ENCODE peak calls at places on chromosomes 1 and 21, in seven cellular contexts. One of them, this sample, is unnamed.
A peak's percentile ranks its signal among the peaks of the same experiment; 100 is the strongest.

GRCh38 chr1:156524481-156524869 is 23.9 kb upstream of the MEF2D start:
- DNase-seq in neuronal stem cell: no peak
- DNase-seq in mesendoderm: no peak
- DNase-seq in H9: no peak
- DNase-seq in trophoblast cell: no peak
- DNase-seq in H1: no peak
- DNase-seq in mesenchymal stem cell: no peak
- DNase-seq in this sample: no peak

GRCh38 chr1:177586429-177586828 is 383.4 kb downstream of the SEC16B start:
- DNase-seq in H1: no peak
- DNase-seq in neuronal stem cell: no peak
- DNase-seq in H9: no peak
- DNase-seq in trophoblast cell: peak; percentile 77
- DNase-seq in mesendoderm: no peak
- DNase-seq in mesenchymal stem cell: peak; percentile 6
- DNase-seq in this sample: peak; percentile 90

GRCh38 chr1:91555821-91556531 is 55.3 kb downstream of the CDC7 start:
- DNase-seq in H1: no peak
- DNase-seq in trophoblast cell: peak; percentile 76
- DNase-seq in neuronal stem cell: no peak
- DNase-seq in H9: no peak
- DNase-seq in mesenchymal stem cell: peak; percentile 83
- DNase-seq in mesendoderm: no peak
- DNase-seq in this sample: peak; percentile 98

GRCh38 chr1:47533176-47534039 is 95.6 kb downstream of the FOXD2 start:
- DNase-seq in trophoblast cell: peak; percentile 91
- DNase-seq in neuronal stem cell: peak; percentile 80
- DNase-seq in mesenchymal stem cell: peak; percentile 55
- DNase-seq in H1: peak; percentile 84
- DNase-seq in mesendoderm: peak; percentile 93
- DNase-seq in H9: peak; percentile 87
- DNase-seq in this sample: peak; percentile 52

GRCh38 chr1:20725189-20726106 is 7.1 kb downstream of the SH2D5 start:
- DNase-seq in mesendoderm: peak; percentile 44
- DNase-seq in trophoblast cell: no peak
- DNase-seq in H9: peak; percentile 24
- DNase-seq in mesenchymal stem cell: peak; percentile 77
- DNase-seq in neuronal stem cell: no peak
- DNase-seq in H1: no peak
- DNase-seq in this sample: peak; percentile 92

GRCh38 chr21:38775733-38776132 is 30.0 kb upstream of the ETS2 start:
- DNase-seq in mesenchymal stem cell: no peak
- DNase-seq in H9: no peak
- DNase-seq in H1: no peak
- DNase-seq in neuronal stem cell: no peak
- DNase-seq in trophoblast cell: peak; percentile 86
- DNase-seq in mesendoderm: no peak
- DNase-seq in this sample: no peak

GRCh38 chr1:5651027-5651410 is 341.2 kb downstream of the NPHP4 start:
- DNase-seq in trophoblast cell: no peak
- DNase-seq in mesenchymal stem cell: no peak
- DNase-seq in mesendoderm: no peak
- DNase-seq in H1: no peak
- DNase-seq in H9: no peak
- DNase-seq in neuronal stem cell: no peak
- DNase-seq in this sample: no peak

GRCh38 chr1:11013160-11013531 is 692 bp downstream of the TARDBP start:
- DNase-seq in H1: no peak
- DNase-seq in neuronal stem cell: no peak
- DNase-seq in trophoblast cell: no peak
- DNase-seq in mesendoderm: no peak
- DNase-seq in mesenchymal stem cell: peak; percentile 66
- DNase-seq in H9: no peak
- DNase-seq in this sample: peak; percentile 14

GRCh38 chr1:6423321-6423999 is 1.1 kb upstream of the ESPN start:
- DNase-seq in H1: peak; percentile 92
- DNase-seq in trophoblast cell: peak; percentile 85
- DNase-seq in mesenchymal stem cell: no peak
- DNase-seq in H9: peak; percentile 92
- DNase-seq in neuronal stem cell: no peak
- DNase-seq in mesendoderm: peak; percentile 77
- DNase-seq in this sample: no peak

GRCh38 chr1:94851571-94851970 is 31.4 kb downstream of the SLC44A3 start:
- DNase-seq in H9: no peak
- DNase-seq in mesendoderm: no peak
- DNase-seq in mesenchymal stem cell: no peak
- DNase-seq in H1: no peak
- DNase-seq in neuronal stem cell: no peak
- DNase-seq in trophoblast cell: no peak
- DNase-seq in this sample: no peak

GRCh38 chr21:41024341-41025056 is 143.5 kb upstream of the BACE2 start:
- DNase-seq in mesenchymal stem cell: no peak
- DNase-seq in H1: no peak
- DNase-seq in mesendoderm: peak; percentile 31
- DNase-seq in trophoblast cell: peak; percentile 98
- DNase-seq in neuronal stem cell: no peak
- DNase-seq in H9: no peak
- DNase-seq in this sample: no peak

GRCh38 chr1:88684482-88685238 is 587 bp downstream of the PKN2 start:
- DNase-seq in H1: peak; percentile 83
- DNase-seq in mesendoderm: peak; percentile 94
- DNase-seq in trophoblast cell: peak; percentile 55
- DNase-seq in H9: peak; percentile 81
- DNase-seq in mesenchymal stem cell: peak; percentile 73
- DNase-seq in neuronal stem cell: peak; percentile 77
- DNase-seq in this sample: peak; percentile 45

GRCh38 chr1:213936571-213936970 is 51.2 kb upstream of the PROX1 start:
- DNase-seq in H1: no peak
- DNase-seq in mesenchymal stem cell: no peak
- DNase-seq in neuronal stem cell: no peak
- DNase-seq in trophoblast cell: no peak
- DNase-seq in mesendoderm: no peak
- DNase-seq in H9: no peak
- DNase-seq in this sample: no peak

GRCh38 chr1:213939888-213940287 is 47.9 kb upstream of the PROX1 start:
- DNase-seq in mesenchymal stem cell: no peak
- DNase-seq in H1: no peak
- DNase-seq in H9: no peak
- DNase-seq in neuronal stem cell: no peak
- DNase-seq in mesendoderm: no peak
- DNase-seq in trophoblast cell: no peak
- DNase-seq in this sample: no peak

GRCh38 chr1:213938776-213939175 is 49.0 kb upstream of the PROX1 start:
- DNase-seq in neuronal stem cell: no peak
- DNase-seq in mesendoderm: no peak
- DNase-seq in H1: no peak
- DNase-seq in H9: no peak
- DNase-seq in trophoblast cell: no peak
- DNase-seq in mesenchymal stem cell: no peak
- DNase-seq in this sample: no peak

DNA sequence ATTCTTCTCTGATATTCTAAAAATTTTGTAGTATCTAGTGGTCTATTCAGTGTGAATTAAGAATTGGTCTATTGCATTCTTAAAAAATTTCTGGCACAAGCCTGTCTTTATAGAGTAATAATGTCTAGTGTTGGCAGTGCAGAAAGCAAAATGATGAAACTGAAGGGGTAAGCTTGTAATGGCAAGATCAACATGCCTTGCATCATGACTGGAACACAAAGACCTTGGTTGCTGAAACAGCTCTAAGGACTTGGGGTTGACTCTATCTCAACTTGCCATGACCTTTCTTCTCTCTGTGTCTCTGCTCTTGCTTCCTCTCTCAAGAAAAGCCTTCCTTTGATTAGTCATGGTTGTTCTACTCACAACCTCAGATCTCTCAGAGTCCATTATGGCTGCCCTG is 46.8 kb upstream of the PROX1 start:
- DNase-seq in mesenchymal stem cell: no peak
- DNase-seq in H1: no peak
- DNase-seq in neuronal stem cell: no peak
- DNase-seq in trophoblast cell: no peak
- DNase-seq in mesendoderm: no peak
- DNase-seq in H9: no peak
- DNase-seq in this sample: no peak
- H3K23ac ChIP-seq in mesenchymal stem cell: no peak overlapping the region
- H3K23ac ChIP-seq in H1: no peak overlapping the region
- H3K23ac ChIP-seq in neuronal stem cell: no peak overlapping the region
- H3K23ac ChIP-seq in trophoblast cell: no peak overlapping the region
- H3K23ac ChIP-seq in mesendoderm: no peak overlapping the region
- H3K23ac ChIP-seq in H9: no peak overlapping the region
- H3K23ac ChIP-seq in this sample: no peak overlapping the region

GRCh38 chr1:41502912-41503311 is 18.4 kb upstream of the EDN2 start:
- DNase-seq in trophoblast cell: no peak
- DNase-seq in H1: no peak
- DNase-seq in mesenchymal stem cell: no peak
- DNase-seq in neuronal stem cell: no peak
- DNase-seq in mesendoderm: no peak
- DNase-seq in H9: no peak
- DNase-seq in this sample: no peak
- H3K23ac ChIP-seq in trophoblast cell: no peak overlapping the region
- H3K23ac ChIP-seq in H1: no peak overlapping the region
- H3K23ac ChIP-seq in mesenchymal stem cell: no peak overlapping the region
- H3K23ac ChIP-seq in neuronal stem cell: no peak overlapping the region
- H3K23ac ChIP-seq in mesendoderm: no peak overlapping the region
- H3K23ac ChIP-seq in H9: no peak overlapping the region
- H3K23ac ChIP-seq in this sample: no peak overlapping the region

GRCh38 chr21:32214654-32215305 is 64.1 kb downstream of the MIS18A start:
- DNase-seq in mesenchymal stem cell: no peak
- DNase-seq in mesendoderm: no peak
- DNase-seq in neuronal stem cell: no peak
- DNase-seq in H1: no peak
- DNase-seq in H9: no peak
- DNase-seq in trophoblast cell: no peak
- DNase-seq in this sample: no peak
- H3K23ac ChIP-seq in mesenchymal stem cell: no peak overlapping the region
- H3K23ac ChIP-seq in mesendoderm: no peak overlapping the region
- H3K23ac ChIP-seq in neuronal stem cell: peak overlapping the region; percentile 68
- H3K23ac ChIP-seq in H1: no peak overlapping the region
- H3K23ac ChIP-seq in H9: no peak overlapping the region
- H3K23ac ChIP-seq in trophoblast cell: no peak overlapping the region
- H3K23ac ChIP-seq in this sample: no peak overlapping the region

GRCh38 chr1:171455967-171456366 is 29.4 kb upstream of the PRRC2C start:
- DNase-seq in H1: no peak
- DNase-seq in neuronal stem cell: no peak
- DNase-seq in trophoblast cell: no peak
- DNase-seq in mesenchymal stem cell: no peak
- DNase-seq in H9: no peak
- DNase-seq in mesendoderm: no peak
- DNase-seq in this sample: peak; percentile 11
- H3K23ac ChIP-seq in H1: no peak overlapping the region
- H3K23ac ChIP-seq in neuronal stem cell: no peak overlapping the region
- H3K23ac ChIP-seq in trophoblast cell: no peak overlapping the region
- H3K23ac ChIP-seq in mesenchymal stem cell: no peak overlapping the region
- H3K23ac ChIP-seq in H9: no peak overlapping the region
- H3K23ac ChIP-seq in mesendoderm: no peak overlapping the region
- H3K23ac ChIP-seq in this sample: no peak overlapping the region

GRCh38 chr1:17547271-17547670 is 7.8 kb downstream of the ARHGEF10L start:
- DNase-seq in neuronal stem cell: no peak
- DNase-seq in mesendoderm: peak; percentile 73
- DNase-seq in trophoblast cell: no peak
- DNase-seq in H1: no peak
- DNase-seq in mesenchymal stem cell: no peak
- DNase-seq in H9: no peak
- DNase-seq in this sample: no peak
- H3K23ac ChIP-seq in neuronal stem cell: no peak overlapping the region
- H3K23ac ChIP-seq in mesendoderm: no peak overlapping the region
- H3K23ac ChIP-seq in trophoblast cell: no peak overlapping the region
- H3K23ac ChIP-seq in H1: no peak overlapping the region
- H3K23ac ChIP-seq in mesenchymal stem cell: no peak overlapping the region
- H3K23ac ChIP-seq in H9: no peak overlapping the region
- H3K23ac ChIP-seq in this sample: no peak overlapping the region

GRCh38 chr1:226647719-226648118 is 91.4 kb downstream of the ITPKB start:
- DNase-seq in H9: no peak
- DNase-seq in mesenchymal stem cell: no peak
- DNase-seq in neuronal stem cell: no peak
- DNase-seq in H1: no peak
- DNase-seq in trophoblast cell: no peak
- DNase-seq in mesendoderm: no peak
- DNase-seq in this sample: no peak
- H3K23ac ChIP-seq in H9: no peak overlapping the region
- H3K23ac ChIP-seq in mesenchymal stem cell: no peak overlapping the region
- H3K23ac ChIP-seq in neuronal stem cell: no peak overlapping the region
- H3K23ac ChIP-seq in H1: no peak overlapping the region
- H3K23ac ChIP-seq in trophoblast cell: no peak overlapping the region
- H3K23ac ChIP-seq in mesendoderm: no peak overlapping the region
- H3K23ac ChIP-seq in this sample: no peak overlapping the region